ENCODE peak calls at places on chromosomes 12 and 14, in five cellular contexts. C, P, Y, M and O are unnamed samples.

GRCh38 chr12:22712083-22712482 is 87.1 kb downstream of the ETNK1 start:
- DNase-seq in C (no peak), P (no peak), Y (no peak), M (no peak), O (no peak)

GRCh38 chr14:99749142-99749541 is 44.1 kb upstream of the EML1 start:
- DNase-seq in C (no peak), P (no peak), Y (no peak), M (no peak), O (no peak)

GRCh38 chr14:105931808-105932483 is 405.6 kb downstream of the TMEM121 start:
- DNase-seq in C (no peak), P (no peak), Y (peak), M (no peak), O (no peak)

GRCh38 chr12:92927055-92927435 is 2.0 kb downstream of the EEA1 start:
- DNase-seq in C (peak), P (no peak), Y (no peak), M (no peak), O (peak)

GRCh38 chr12:129186952-129187351 is 333.7 kb downstream of the GLT1D1 start:
- DNase-seq in C (no peak), P (no peak), Y (no peak), M (peak), O (no peak)

GRCh38 chr14:70018713-70019201 is 139.5 kb downstream of the SMOC1 start:
- DNase-seq in C (peak), P (no peak), Y (peak), M (no peak), O (no peak)

GRCh38 chr12:7113389-7113871 is 4.4 kb upstream of the C1RL start:
- DNase-seq in C (peak), P (no peak), Y (peak), M (peak), O (no peak)

GRCh38 chr12:11015775-11016430 is 6.5 kb downstream of the TAS2R19 start:
- DNase-seq in C (no peak), P (no peak), Y (no peak), M (no peak), O (no peak)

GRCh38 chr12:88544991-88545684 is 35.1 kb downstream of the KITLG start:
- DNase-seq in C (peak), P (no peak), Y (no peak), M (no peak), O (no peak)

GRCh38 chr12:12784911-12785814 is at the start of gene APOLD1:
- DNase-seq in C (no peak), P (peak), Y (no peak), M (no peak), O (no peak)

GRCh38 chr14:105411985-105412767 is 7.5 kb upstream of the MTA1 start:
- DNase-seq in C (no peak), P (no peak), Y (no peak), M (no peak), O (no peak)

GRCh38 chr12:116319851-116320621 is 42.5 kb upstream of the MED13L start:
- DNase-seq in C (peak), P (peak), Y (peak), M (no peak), O (no peak)

GRCh38 chr14:67457782-67458181 is 30.7 kb downstream of the TMEM229B start:
- DNase-seq in C (peak), P (no peak), Y (peak), M (no peak), O (peak)

GRCh38 chr12:39905152-39905551 is 200.7 kb downstream of the SLC2A13 start:
- DNase-seq in C (no peak), P (no peak), Y (peak), M (no peak), O (no peak)

GRCh38 chr12:113003631-113004030 is 25.3 kb downstream of the OAS2 start:
- DNase-seq in C (no peak), P (peak), Y (no peak), M (no peak), O (no peak)

GRCh38 chr12:95624544-95624943 is 73.3 kb upstream of the USP44 start:
- DNase-seq in C (peak), P (no peak), Y (no peak), M (no peak), O (no peak)

GRCh38 chr14:75350505-75351060 is 72.0 kb downstream of the FOS start:
- DNase-seq in C (no peak), P (no peak), Y (no peak), M (no peak), O (no peak)

GRCh38 chr14:104678346-104678745 is 11.1 kb upstream of the INF2 start:
- DNase-seq in C (no peak), P (no peak), Y (no peak), M (no peak), O (no peak)

GRCh38 chr14:21924479-21924878 is 250.9 kb upstream of the OR4E1 start:
- DNase-seq in C (no peak), P (no peak), Y (no peak), M (no peak), O (no peak)

GRCh38 chr12:21985155-21985554 is 43.9 kb upstream of the ABCC9 start:
- DNase-seq in C (peak), P (no peak), Y (no peak), M (no peak), O (no peak)